ENCODE peak calls at places on chromosomes 13 and 19, in six cellular contexts. One of them, this sample, is unnamed.

GRCh38 chr13:113179374-113180230 is 21.2 kb downstream of the PROZ start:
- DNase-seq in right lobe of liver: no peak
- DNase-seq in tibial nerve: no peak
- DNase-seq in A549: no peak
- DNase-seq in esophagus muscularis mucosa: no peak
- DNase-seq in gastrocnemius medialis: no peak
- DNase-seq in this sample: no peak

GRCh38 chr19:7986321-7987083 is 18.9 kb downstream of the ELAVL1 start:
- DNase-seq in right lobe of liver: no peak
- DNase-seq in tibial nerve: no peak
- DNase-seq in A549: peak
- DNase-seq in esophagus muscularis mucosa: no peak
- DNase-seq in gastrocnemius medialis: peak
- DNase-seq in this sample: no peak

GRCh38 chr13:31670831-31671617 is 68.3 kb upstream of the RXFP2 start:
- DNase-seq in right lobe of liver: no peak
- DNase-seq in tibial nerve: no peak
- DNase-seq in A549: no peak
- DNase-seq in esophagus muscularis mucosa: no peak
- DNase-seq in gastrocnemius medialis: no peak
- DNase-seq in this sample: no peak

GRCh38 chr13:36096411-36097184 is 34.6 kb downstream of the DCLK1 start:
- DNase-seq in right lobe of liver: no peak
- DNase-seq in tibial nerve: no peak
- DNase-seq in A549: no peak
- DNase-seq in esophagus muscularis mucosa: no peak
- DNase-seq in gastrocnemius medialis: no peak
- DNase-seq in this sample: no peak

GRCh38 chr13:71242191-71242590 is 624.8 kb downstream of the DACH1 start:
- DNase-seq in right lobe of liver: no peak
- DNase-seq in tibial nerve: no peak
- DNase-seq in A549: no peak
- DNase-seq in esophagus muscularis mucosa: no peak
- DNase-seq in gastrocnemius medialis: no peak
- DNase-seq in this sample: no peak

GRCh38 chr19:48364564-48365363 is 597 bp downstream of the SYNGR4 start:
- DNase-seq in right lobe of liver: no peak
- DNase-seq in tibial nerve: no peak
- DNase-seq in A549: no peak
- DNase-seq in esophagus muscularis mucosa: no peak
- DNase-seq in gastrocnemius medialis: no peak
- DNase-seq in this sample: no peak

GRCh38 chr19:4521170-4521887 is 3.0 kb upstream of the PLIN4 start:
- DNase-seq in right lobe of liver: peak
- DNase-seq in tibial nerve: no peak
- DNase-seq in A549: no peak
- DNase-seq in esophagus muscularis mucosa: no peak
- DNase-seq in gastrocnemius medialis: no peak
- DNase-seq in this sample: no peak

GRCh38 chr19:49881672-49882394 is 4.3 kb downstream of the TBC1D17 start:
- DNase-seq in right lobe of liver: peak
- DNase-seq in tibial nerve: no peak
- DNase-seq in A549: peak
- DNase-seq in esophagus muscularis mucosa: no peak
- DNase-seq in gastrocnemius medialis: no peak
- DNase-seq in this sample: no peak

GRCh38 chr13:29496241-29496712 is 99.2 kb downstream of the SLC7A1 start:
- DNase-seq in right lobe of liver: no peak
- DNase-seq in tibial nerve: no peak
- DNase-seq in A549: peak
- DNase-seq in esophagus muscularis mucosa: no peak
- DNase-seq in gastrocnemius medialis: no peak
- DNase-seq in this sample: no peak

GRCh38 chr13:19860884-19861655 is 2.4 kb downstream of the ZMYM5 start:
- DNase-seq in right lobe of liver: no peak
- DNase-seq in tibial nerve: no peak
- DNase-seq in A549: peak
- DNase-seq in esophagus muscularis mucosa: no peak
- DNase-seq in gastrocnemius medialis: no peak
- DNase-seq in this sample: no peak

GRCh38 chr19:7004313-7004931 is 16.8 kb downstream of the MBD3L2B start:
- DNase-seq in right lobe of liver: no peak
- DNase-seq in tibial nerve: no peak
- DNase-seq in A549: peak
- DNase-seq in esophagus muscularis mucosa: no peak
- DNase-seq in gastrocnemius medialis: no peak
- DNase-seq in this sample: no peak

GRCh38 chr13:92317066-92317465 is 909.5 kb upstream of the GPC6 start:
- DNase-seq in right lobe of liver: no peak
- DNase-seq in tibial nerve: no peak
- DNase-seq in A549: peak
- DNase-seq in esophagus muscularis mucosa: no peak
- DNase-seq in gastrocnemius medialis: no peak
- DNase-seq in this sample: no peak

GRCh38 chr19:31470229-31470939 is 121.1 kb upstream of the TSHZ3 start:
- DNase-seq in right lobe of liver: no peak
- DNase-seq in tibial nerve: no peak
- DNase-seq in A549: no peak
- DNase-seq in esophagus muscularis mucosa: peak
- DNase-seq in gastrocnemius medialis: no peak
- DNase-seq in this sample: no peak

GRCh38 chr19:54420068-54420382 is 4.8 kb downstream of the TTYH1 start:
- DNase-seq in right lobe of liver: no peak
- DNase-seq in tibial nerve: no peak
- DNase-seq in A549: no peak
- DNase-seq in esophagus muscularis mucosa: no peak
- DNase-seq in gastrocnemius medialis: no peak
- DNase-seq in this sample: no peak

GRCh38 chr19:39030854-39031367 is 1.4 kb downstream of the FBXO27 start:
- DNase-seq in right lobe of liver: no peak
- DNase-seq in tibial nerve: no peak
- DNase-seq in A549: no peak
- DNase-seq in esophagus muscularis mucosa: no peak
- DNase-seq in gastrocnemius medialis: no peak
- DNase-seq in this sample: no peak

GRCh38 chr13:47117268-47117667 is 220.4 kb upstream of the HTR2A start:
- DNase-seq in right lobe of liver: no peak
- DNase-seq in tibial nerve: no peak
- DNase-seq in A549: no peak
- DNase-seq in esophagus muscularis mucosa: no peak
- DNase-seq in gastrocnemius medialis: no peak
- DNase-seq in this sample: no peak

GRCh38 chr13:97256343-97256783 is 34.2 kb downstream of the MBNL2 start:
- DNase-seq in right lobe of liver: no peak
- DNase-seq in tibial nerve: no peak
- DNase-seq in A549: peak
- DNase-seq in esophagus muscularis mucosa: no peak
- DNase-seq in gastrocnemius medialis: no peak
- DNase-seq in this sample: no peak

GRCh38 chr13:21901772-21902708 is 231.2 kb downstream of the FGF9 start:
- DNase-seq in right lobe of liver: no peak
- DNase-seq in tibial nerve: no peak
- DNase-seq in A549: no peak
- DNase-seq in esophagus muscularis mucosa: no peak
- DNase-seq in gastrocnemius medialis: no peak
- DNase-seq in this sample: no peak

GRCh38 chr19:50906217-50906616 is 5.0 kb downstream of the KLK4 start:
- DNase-seq in right lobe of liver: no peak
- DNase-seq in tibial nerve: peak
- DNase-seq in A549: peak
- DNase-seq in esophagus muscularis mucosa: no peak
- DNase-seq in gastrocnemius medialis: no peak
- DNase-seq in this sample: no peak

GRCh38 chr19:14563989-14564650 is 7.7 kb downstream of the NDUFB7 start:
- DNase-seq in right lobe of liver: no peak
- DNase-seq in tibial nerve: no peak
- DNase-seq in A549: peak
- DNase-seq in esophagus muscularis mucosa: no peak
- DNase-seq in gastrocnemius medialis: peak
- DNase-seq in this sample: no peak

GRCh38 chr19:28705008-28705407 is 507.9 kb downstream of the UQCRFS1 start:
- DNase-seq in right lobe of liver: no peak
- DNase-seq in tibial nerve: no peak
- DNase-seq in A549: peak
- DNase-seq in esophagus muscularis mucosa: no peak
- DNase-seq in gastrocnemius medialis: no peak
- DNase-seq in this sample: no peak

GRCh38 chr19:16889429-16889882 is 657 bp downstream of the F2RL3 start:
- DNase-seq in right lobe of liver: no peak
- DNase-seq in tibial nerve: no peak
- DNase-seq in A549: no peak
- DNase-seq in esophagus muscularis mucosa: no peak
- DNase-seq in gastrocnemius medialis: peak
- DNase-seq in this sample: no peak

GRCh38 chr19:18479964-18480723 is 41.7 kb downstream of the ELL start:
- DNase-seq in right lobe of liver: no peak
- DNase-seq in tibial nerve: peak
- DNase-seq in A549: no peak
- DNase-seq in esophagus muscularis mucosa: peak
- DNase-seq in gastrocnemius medialis: peak
- DNase-seq in this sample: no peak

GRCh38 chr19:18477042-18477760 is 39.3 kb upstream of the ISYNA1 start:
- DNase-seq in right lobe of liver: no peak
- DNase-seq in tibial nerve: no peak
- DNase-seq in A549: peak
- DNase-seq in esophagus muscularis mucosa: no peak
- DNase-seq in gastrocnemius medialis: no peak
- DNase-seq in this sample: no peak

GRCh38 chr19:18476507-18477041 is 38.6 kb upstream of the ISYNA1 start:
- DNase-seq in right lobe of liver: no peak
- DNase-seq in tibial nerve: no peak
- DNase-seq in A549: no peak
- DNase-seq in esophagus muscularis mucosa: no peak
- DNase-seq in gastrocnemius medialis: no peak
- DNase-seq in this sample: no peak

GRCh38 chr19:18477974-18478373 is 40.0 kb upstream of the ISYNA1 start:
- DNase-seq in right lobe of liver: no peak
- DNase-seq in tibial nerve: no peak
- DNase-seq in A549: no peak
- DNase-seq in esophagus muscularis mucosa: no peak
- DNase-seq in gastrocnemius medialis: no peak
- DNase-seq in this sample: no peak

DNA sequence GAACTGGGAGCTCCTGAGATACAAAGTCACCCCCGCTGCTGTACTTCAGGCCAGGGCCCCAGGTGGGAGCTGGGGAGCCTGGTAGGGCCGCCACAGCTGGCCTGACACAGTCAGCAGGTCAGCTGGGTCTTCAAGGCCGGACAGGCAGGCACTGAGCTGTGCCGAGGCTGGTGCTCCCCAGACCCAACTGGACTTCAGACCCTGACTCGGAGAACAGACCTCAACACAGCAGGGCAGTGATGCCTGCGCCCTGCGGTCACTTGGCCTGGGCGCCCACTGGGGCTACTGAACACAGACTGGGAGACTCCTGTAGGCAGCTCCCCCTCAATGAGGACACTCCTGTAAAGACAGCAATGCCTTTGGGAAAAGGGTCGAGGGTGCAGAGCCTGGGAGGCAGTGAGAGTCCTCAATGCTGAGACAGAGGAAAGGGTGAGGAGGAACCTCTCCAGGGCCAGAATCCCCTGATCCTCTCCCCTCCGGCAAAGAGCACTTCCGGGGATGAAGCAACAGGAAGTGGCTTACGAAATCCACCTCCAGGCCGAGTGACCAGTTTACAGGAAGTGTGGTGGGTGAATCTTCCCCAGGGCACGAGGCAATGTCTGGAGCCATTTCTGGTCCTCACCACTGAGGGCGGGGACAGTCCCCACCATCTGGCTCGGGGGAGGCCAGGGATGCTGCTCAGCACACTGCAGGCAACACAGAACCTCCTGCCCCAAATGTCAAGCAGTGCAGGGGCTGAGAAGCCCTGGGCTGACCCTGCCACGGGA is 40.8 kb upstream of the ISYNA1 start:
- DNase-seq in right lobe of liver: peak
- DNase-seq in tibial nerve: peak
- DNase-seq in A549: peak
- DNase-seq in esophagus muscularis mucosa: peak
- DNase-seq in gastrocnemius medialis: peak
- DNase-seq in this sample: peak
- TF ChIP-seq POLR2A in right lobe of liver: peak
- TF ChIP-seq POLR2A in tibial nerve: peak
- TF ChIP-seq POLR2A in A549: no peak
- TF ChIP-seq POLR2A in esophagus muscularis mucosa: no peak
- TF ChIP-seq POLR2A in gastrocnemius medialis: peak
- TF ChIP-seq POLR2A in this sample: no peak

DNA sequence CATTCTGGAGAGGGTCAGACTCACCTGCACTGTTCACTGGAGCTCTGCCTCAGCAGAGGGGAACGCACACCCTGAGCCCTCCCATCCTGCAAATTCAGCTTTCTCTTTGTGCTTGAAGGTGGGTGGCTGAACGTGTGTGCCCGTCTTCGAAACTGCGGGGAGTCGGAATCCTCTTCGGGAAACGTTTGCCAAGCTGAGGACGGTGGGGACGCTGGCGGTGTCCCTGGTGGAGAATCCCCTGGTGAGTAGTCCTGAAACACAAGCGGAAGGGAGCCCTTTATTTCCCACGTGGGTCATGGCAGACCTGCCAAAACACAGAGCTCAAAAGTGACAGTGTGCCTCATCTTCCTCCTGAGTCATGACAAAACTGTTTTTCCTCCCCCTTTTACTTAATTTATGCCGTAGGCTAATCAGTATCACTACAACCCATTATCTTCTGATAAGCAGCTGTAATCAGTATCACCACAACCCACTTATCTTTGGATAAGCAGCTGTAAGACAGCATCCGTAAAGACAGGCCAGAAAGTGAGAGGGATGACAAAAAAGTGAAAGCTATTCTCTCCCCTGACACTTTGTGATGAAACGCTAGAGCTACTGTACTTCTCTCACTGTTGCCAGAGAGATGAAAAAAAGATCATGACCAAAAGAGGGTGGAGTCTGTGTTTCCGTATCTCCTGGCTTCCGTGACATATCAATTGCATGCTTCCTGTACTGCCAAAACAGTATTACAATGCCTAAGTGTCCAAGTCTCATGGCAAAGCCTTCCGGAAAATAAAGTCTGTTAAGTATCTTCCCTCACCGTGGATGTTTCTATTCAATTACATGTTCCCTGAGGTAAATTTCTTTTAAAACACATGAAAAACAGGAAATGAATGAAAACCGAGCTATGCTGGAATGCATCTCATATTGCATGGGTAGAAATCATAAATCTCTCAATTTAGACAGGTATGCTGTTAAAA is 155.5 kb downstream of the TBC1D4 start:
- DNase-seq in right lobe of liver: no peak
- DNase-seq in tibial nerve: no peak
- DNase-seq in A549: no peak
- DNase-seq in esophagus muscularis mucosa: no peak
- DNase-seq in gastrocnemius medialis: no peak
- DNase-seq in this sample: no peak
- TF ChIP-seq POLR2A in right lobe of liver: no peak
- TF ChIP-seq POLR2A in tibial nerve: no peak
- TF ChIP-seq POLR2A in A549: no peak
- TF ChIP-seq POLR2A in esophagus muscularis mucosa: no peak
- TF ChIP-seq POLR2A in gastrocnemius medialis: no peak
- TF ChIP-seq POLR2A in this sample: peak

GRCh38 chr19:35247526-35248309 is 1.1 kb upstream of the LSR start:
- DNase-seq in right lobe of liver: peak
- DNase-seq in tibial nerve: no peak
- DNase-seq in A549: peak
- DNase-seq in esophagus muscularis mucosa: peak
- DNase-seq in gastrocnemius medialis: no peak
- DNase-seq in this sample: no peak
- TF ChIP-seq POLR2A in right lobe of liver: no peak
- TF ChIP-seq POLR2A in tibial nerve: no peak
- TF ChIP-seq POLR2A in A549: no peak
- TF ChIP-seq POLR2A in esophagus muscularis mucosa: no peak
- TF ChIP-seq POLR2A in gastrocnemius medialis: no peak
- TF ChIP-seq POLR2A in this sample: no peak

GRCh38 chr13:95797016-95797415 is 120.1 kb downstream of the DNAJC3 start:
- DNase-seq in right lobe of liver: no peak
- DNase-seq in tibial nerve: no peak
- DNase-seq in A549: no peak
- DNase-seq in esophagus muscularis mucosa: no peak
- DNase-seq in gastrocnemius medialis: no peak
- DNase-seq in this sample: no peak
- TF ChIP-seq POLR2A in right lobe of liver: no peak
- TF ChIP-seq POLR2A in tibial nerve: no peak
- TF ChIP-seq POLR2A in A549: no peak
- TF ChIP-seq POLR2A in esophagus muscularis mucosa: no peak
- TF ChIP-seq POLR2A in gastrocnemius medialis: no peak
- TF ChIP-seq POLR2A in this sample: no peak

This sample was measured in esophagus squamous epithelium.